ENCODE peak calls at places on chromosomes 5 and 9, in four cellular contexts. One of them, this sample, is unnamed. For H3K4me1, the result is how much of the 10 kb centered on the place peaks cover.

GRCh38 chr5:38433160-38433861 is 123.1 kb downstream of the LIFR start:
- DNase-seq in DND-41: no peak
- DNase-seq in neuronal stem cell: no peak
- DNase-seq in right lobe of liver: no peak
- DNase-seq in this sample: no peak

GRCh38 chr5:132427285-132428146 is 58.0 kb downstream of the SLC22A5 start:
- DNase-seq in neuronal stem cell: no peak
- DNase-seq in right lobe of liver: peak
- DNase-seq in DND-41: peak
- DNase-seq in this sample: peak

GRCh38 chr9:91428927-91429351 is 5.3 kb upstream of the NFIL3 start:
- DNase-seq in right lobe of liver: no peak
- DNase-seq in neuronal stem cell: no peak
- DNase-seq in DND-41: no peak
- DNase-seq in this sample: no peak

GRCh38 chr5:1652873-1653707 is 129.3 kb upstream of the LPCAT1 start:
- DNase-seq in right lobe of liver: no peak
- DNase-seq in neuronal stem cell: no peak
- DNase-seq in DND-41: peak
- DNase-seq in this sample: no peak

GRCh38 chr5:139847790-139848507 is 52.3 kb downstream of the PSD2 start:
- DNase-seq in DND-41: no peak
- DNase-seq in neuronal stem cell: peak
- DNase-seq in right lobe of liver: peak
- DNase-seq in this sample: no peak

GRCh38 chr5:107359916-107360234 is 310.9 kb downstream of the EFNA5 start:
- DNase-seq in DND-41: no peak
- DNase-seq in right lobe of liver: no peak
- DNase-seq in neuronal stem cell: no peak
- DNase-seq in this sample: no peak

GRCh38 chr5:103005276-103005675 is 114.7 kb downstream of the GIN1 start:
- DNase-seq in neuronal stem cell: no peak
- DNase-seq in DND-41: no peak
- DNase-seq in right lobe of liver: no peak
- DNase-seq in this sample: no peak

GRCh38 chr5:109857405-109858031 is 167.8 kb downstream of the MAN2A1 start:
- DNase-seq in right lobe of liver: no peak
- DNase-seq in DND-41: no peak
- DNase-seq in neuronal stem cell: no peak
- DNase-seq in this sample: no peak

GRCh38 chr9:100472268-100472667 is 681 bp upstream of the TMEFF1 start:
- DNase-seq in DND-41: no peak
- DNase-seq in right lobe of liver: no peak
- DNase-seq in neuronal stem cell: no peak
- DNase-seq in this sample: no peak

GRCh38 chr5:88829773-88830172 is 53.2 kb downstream of the MEF2C start:
- DNase-seq in right lobe of liver: no peak
- DNase-seq in DND-41: no peak
- DNase-seq in neuronal stem cell: no peak
- DNase-seq in this sample: no peak

GRCh38 chr9:20684865-20685696 is 1.0 kb downstream of the FOCAD start:
- DNase-seq in neuronal stem cell: no peak
- DNase-seq in right lobe of liver: no peak
- DNase-seq in DND-41: no peak
- DNase-seq in this sample: no peak

GRCh38 chr5:87147441-87147840 is 120.2 kb upstream of the RASA1 start:
- DNase-seq in right lobe of liver: no peak
- DNase-seq in neuronal stem cell: no peak
- DNase-seq in DND-41: no peak
- DNase-seq in this sample: no peak

GRCh38 chr5:109349419-109349818 is 60.4 kb downstream of the PJA2 start:
- DNase-seq in neuronal stem cell: no peak
- DNase-seq in right lobe of liver: no peak
- DNase-seq in DND-41: no peak
- DNase-seq in this sample: no peak

GRCh38 chr9:35944173-35944572 is 13.8 kb downstream of the OR2S2 start:
- DNase-seq in right lobe of liver: no peak
- DNase-seq in neuronal stem cell: no peak
- DNase-seq in DND-41: no peak
- DNase-seq in this sample: no peak

GRCh38 chr5:71591100-71591499 is 4.0 kb downstream of the MCCC2 start:
- DNase-seq in DND-41: no peak
- DNase-seq in neuronal stem cell: no peak
- DNase-seq in right lobe of liver: no peak
- DNase-seq in this sample: no peak

GRCh38 chr5:147168578-147169327 is 66.1 kb upstream of the STK32A start:
- DNase-seq in neuronal stem cell: no peak
- DNase-seq in right lobe of liver: no peak
- DNase-seq in DND-41: no peak
- DNase-seq in this sample: no peak

GRCh38 chr5:81698806-81699205 is 52.1 kb downstream of the SSBP2 start:
- DNase-seq in neuronal stem cell: no peak
- DNase-seq in DND-41: no peak
- DNase-seq in right lobe of liver: no peak
- DNase-seq in this sample: no peak

GRCh38 chr5:61662670-61663069 is 330.6 kb downstream of the ZSWIM6 start:
- DNase-seq in right lobe of liver: no peak
- DNase-seq in neuronal stem cell: no peak
- DNase-seq in DND-41: no peak
- DNase-seq in this sample: no peak

GRCh38 chr9:109880276-109881169 is 100.5 kb downstream of the PALM2AKAP2 start:
- DNase-seq in DND-41: no peak
- DNase-seq in neuronal stem cell: peak
- DNase-seq in right lobe of liver: no peak
- DNase-seq in this sample: no peak

GRCh38 chr5:150662731-150663516 is 1.9 kb downstream of the MYOZ3 start:
- DNase-seq in neuronal stem cell: no peak
- DNase-seq in right lobe of liver: no peak
- DNase-seq in DND-41: no peak
- DNase-seq in this sample: peak

GRCh38 chr5:16673241-16673998 is 56.6 kb upstream of the RETREG1 start:
- DNase-seq in right lobe of liver: no peak
- DNase-seq in neuronal stem cell: no peak
- DNase-seq in DND-41: peak
- DNase-seq in this sample: no peak

GRCh38 chr9:37921168-37921510 is 17.2 kb upstream of the SLC25A51 start:
- DNase-seq in right lobe of liver: no peak
- DNase-seq in DND-41: no peak
- DNase-seq in neuronal stem cell: no peak
- DNase-seq in this sample: no peak

GRCh38 chr5:139565411-139566305 is 4.5 kb downstream of the UBE2D2 start:
- DNase-seq in neuronal stem cell: no peak
- DNase-seq in right lobe of liver: no peak
- DNase-seq in DND-41: peak
- DNase-seq in this sample: no peak

GRCh38 chr9:120080781-120081180 is 499.2 kb downstream of the CDK5RAP2 start:
- DNase-seq in DND-41: no peak
- DNase-seq in right lobe of liver: no peak
- DNase-seq in neuronal stem cell: peak
- DNase-seq in this sample: no peak

GRCh38 chr9:136762915-136763648 is 1.2 kb downstream of the LCN15 start:
- DNase-seq in right lobe of liver: no peak
- DNase-seq in neuronal stem cell: peak
- DNase-seq in DND-41: peak
- DNase-seq in this sample: no peak

GRCh38 chr5:2569201-2569600 is 182.3 kb downstream of the IRX2 start:
- DNase-seq in neuronal stem cell: no peak
- DNase-seq in right lobe of liver: no peak
- DNase-seq in DND-41: peak
- DNase-seq in this sample: no peak

GRCh38 chr5:59185757-59186385 is 603.0 kb downstream of the RAB3C start:
- DNase-seq in neuronal stem cell: no peak
- DNase-seq in right lobe of liver: no peak
- DNase-seq in DND-41: no peak
- DNase-seq in this sample: no peak

GRCh38 chr5:9557696-9558095 is 11.8 kb upstream of the SEMA5A start:
- DNase-seq in DND-41: no peak
- DNase-seq in right lobe of liver: no peak
- DNase-seq in neuronal stem cell: no peak
- DNase-seq in this sample: no peak
- H3K4me3 ChIP-seq in DND-41: no peak
- H3K4me3 ChIP-seq in right lobe of liver: no peak
- H3K4me3 ChIP-seq in neuronal stem cell: no peak
- H3K4me3 ChIP-seq in this sample: no peak

DNA sequence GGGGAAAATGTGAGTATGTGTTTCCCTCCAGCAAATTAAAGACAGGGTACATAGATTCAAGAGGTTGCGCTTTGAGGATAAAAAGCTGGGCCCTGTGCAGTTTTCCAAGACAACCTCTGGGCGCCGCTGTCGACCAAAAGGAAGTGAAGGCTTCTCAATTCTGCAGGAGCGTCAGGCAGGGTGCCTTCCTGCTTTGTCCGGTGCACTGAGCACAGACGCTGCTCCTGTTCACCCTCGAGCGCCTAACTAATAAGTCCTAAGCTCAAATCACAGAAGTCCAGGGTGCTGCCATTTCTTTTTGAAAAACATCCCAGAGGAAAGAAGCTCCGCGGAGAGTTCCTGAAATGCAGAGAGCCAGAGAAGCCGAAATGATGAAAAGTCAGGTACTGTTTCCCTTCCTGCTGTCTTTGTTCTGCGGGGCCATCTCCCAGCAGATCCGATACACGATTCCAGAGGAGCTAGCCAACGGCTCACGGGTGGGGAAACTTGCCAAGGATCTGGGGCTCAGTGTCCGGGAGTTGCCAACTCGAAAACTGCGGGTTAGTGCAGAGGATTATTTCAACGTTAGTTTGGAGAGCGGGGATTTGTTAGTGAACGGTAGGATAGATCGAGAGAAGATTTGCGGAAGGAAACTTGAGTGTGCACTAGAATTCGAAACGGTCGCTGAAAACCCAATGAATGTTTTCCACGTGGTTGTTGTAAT is at the start of gene PCDHGB1:
- DNase-seq in neuronal stem cell: no peak
- DNase-seq in right lobe of liver: peak
- DNase-seq in DND-41: no peak
- DNase-seq in this sample: no peak
- H3K4me1 ChIP-seq in neuronal stem cell: under half
- H3K4me1 ChIP-seq in right lobe of liver: under half
- H3K4me1 ChIP-seq in DND-41: under half
- H3K4me1 ChIP-seq in this sample: under half

GRCh38 chr5:89988998-89989690 is 420.4 kb downstream of the CETN3 start:
- DNase-seq in DND-41: no peak
- DNase-seq in right lobe of liver: no peak
- DNase-seq in neuronal stem cell: no peak
- DNase-seq in this sample: no peak

GRCh38 chr5:89989831-89990230 is 419.7 kb downstream of the CETN3 start:
- DNase-seq in DND-41: no peak
- DNase-seq in neuronal stem cell: no peak
- DNase-seq in right lobe of liver: no peak
- DNase-seq in this sample: no peak

GRCh38 chr5:89992201-89992600 is 417.4 kb downstream of the CETN3 start:
- DNase-seq in DND-41: no peak
- DNase-seq in right lobe of liver: no peak
- DNase-seq in neuronal stem cell: no peak
- DNase-seq in this sample: no peak

GRCh38 chr5:89994266-89994665 is 415.3 kb downstream of the CETN3 start:
- DNase-seq in DND-41: no peak
- DNase-seq in right lobe of liver: no peak
- DNase-seq in neuronal stem cell: no peak
- DNase-seq in this sample: no peak

DNA sequence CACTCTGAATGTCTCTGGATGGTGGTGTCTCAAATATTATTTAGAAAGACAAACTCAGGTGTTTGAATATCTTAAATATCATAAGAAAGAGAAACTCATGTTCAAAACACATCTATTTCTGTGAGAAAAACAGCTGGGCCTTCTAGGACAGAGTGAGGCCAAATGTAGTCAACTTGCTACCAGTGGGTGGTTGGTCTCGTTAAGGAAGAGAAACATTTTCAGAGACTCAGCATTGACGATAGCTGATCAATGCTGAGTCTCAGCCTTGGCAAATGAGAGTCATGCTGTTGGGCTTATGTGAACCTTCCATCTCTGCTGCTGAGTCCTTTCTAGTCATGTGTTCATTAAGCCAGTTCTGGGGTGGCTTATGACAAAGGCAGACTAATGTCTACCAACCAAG is 418.0 kb downstream of the CETN3 start:
- DNase-seq in neuronal stem cell: no peak
- DNase-seq in DND-41: no peak
- DNase-seq in right lobe of liver: no peak
- DNase-seq in this sample: no peak
- H3K27ac ChIP-seq in neuronal stem cell: no peak
- H3K27ac ChIP-seq in DND-41: no peak
- H3K27ac ChIP-seq in right lobe of liver: no peak
- H3K27ac ChIP-seq in this sample: no peak

GRCh38 chr5:141524604-141525597 is 36.0 kb downstream of the PCDHGC5 start:
- DNase-seq in DND-41: peak
- DNase-seq in neuronal stem cell: peak
- DNase-seq in right lobe of liver: peak
- DNase-seq in this sample: peak
- H3K4me3 ChIP-seq in DND-41: no peak
- H3K4me3 ChIP-seq in neuronal stem cell: no peak
- H3K4me3 ChIP-seq in right lobe of liver: no peak
- H3K4me3 ChIP-seq in this sample: no peak

DNA sequence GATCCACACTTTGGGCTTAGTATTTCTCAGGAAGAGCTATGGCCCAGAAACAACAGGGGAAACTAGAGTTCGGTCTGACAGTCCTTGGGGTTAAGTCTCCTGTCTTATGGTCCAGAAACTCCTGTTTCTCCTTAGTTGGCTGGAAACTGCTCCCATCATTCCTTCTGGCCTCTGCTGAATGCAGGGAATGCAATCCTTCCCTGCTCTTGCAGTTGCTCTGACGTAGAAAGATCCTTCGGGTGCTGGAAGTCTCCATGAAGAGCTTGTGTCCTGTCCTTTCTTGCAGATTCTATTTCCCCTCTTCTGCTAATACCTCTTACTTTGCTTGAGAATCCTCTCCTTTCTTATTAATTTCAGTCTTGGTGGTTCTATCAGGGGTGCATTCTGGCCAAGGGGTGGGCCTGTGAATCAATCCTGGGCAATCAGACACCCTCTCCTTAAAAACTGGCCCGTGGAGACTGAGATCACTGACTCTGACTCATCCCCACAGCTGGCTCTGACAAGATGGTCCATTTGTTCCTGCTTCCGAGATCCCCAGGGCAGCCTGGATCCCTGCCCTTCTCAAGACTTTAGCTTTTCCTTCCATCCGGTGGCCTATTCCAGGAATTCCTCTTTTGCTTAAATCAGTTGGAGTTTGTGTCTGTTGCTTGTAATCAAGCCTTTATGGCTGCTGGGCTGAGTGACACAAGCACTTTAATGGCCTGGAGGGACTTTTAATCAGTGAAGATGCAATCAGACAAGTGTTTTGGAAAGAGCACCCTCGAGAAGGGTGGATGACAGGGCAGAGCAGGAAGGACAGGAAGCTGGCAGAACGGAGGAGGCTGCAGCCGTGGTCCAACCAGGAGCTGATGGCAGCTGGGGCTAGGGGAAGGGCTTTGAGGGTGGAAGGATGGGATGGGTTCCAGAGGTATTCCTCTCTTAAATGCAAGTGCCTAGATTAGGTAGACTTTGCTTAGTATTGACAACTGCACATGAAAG is 23.7 kb downstream of the PTGS1 start:
- DNase-seq in right lobe of liver: no peak
- DNase-seq in DND-41: no peak
- DNase-seq in neuronal stem cell: no peak
- DNase-seq in this sample: peak
- H3K4me1 ChIP-seq in right lobe of liver: under half
- H3K4me1 ChIP-seq in DND-41: under half
- H3K4me1 ChIP-seq in neuronal stem cell: under half
- H3K4me1 ChIP-seq in this sample: under half

This sample was measured in vagina.